ENCODE peak calls at places on chromosomes 4 and X, in six cellular contexts. F is IMR-90, I is H9, V is neuronal stem cell, Z is mesenchymal stem cell, P is H1. R is an unnamed sample.

GRCh38 chr4:25823632-25824031 is 39.2 kb downstream of the SEL1L3 start:
- DNase-seq in F (no peak), I (no peak), V (no peak), Z (no peak), P (no peak), R (no peak)

GRCh38 chr4:16727218-16727617 is 171.2 kb downstream of the LDB2 start:
- DNase-seq in F (no peak), I (no peak), V (no peak), Z (no peak), P (no peak), R (no peak)

GRCh38 chr4:15020502-15021286 is 18.4 kb downstream of the CPEB2 start:
- DNase-seq in F (no peak), I (no peak), V (no peak), Z (no peak), P (no peak), R (no peak)

GRCh38 chr4:65669008-65669971 is 999 bp downstream of the EPHA5 start:
- DNase-seq in F (no peak), I (peak), V (peak), Z (peak), P (peak), R (peak)

GRCh38 chr4:81571105-81571504 is 99.4 kb upstream of the RASGEF1B start:
- DNase-seq in F (no peak), I (no peak), V (no peak), Z (no peak), P (no peak), R (no peak)

GRCh38 chr4:152095701-152096070 is 334.9 kb upstream of the GATB start:
- DNase-seq in F (no peak), I (no peak), V (no peak), Z (peak), P (no peak), R (no peak)

GRCh38 chr4:185734214-185734613 is 77.8 kb downstream of the SORBS2 start:
- DNase-seq in F (no peak), I (no peak), V (no peak), Z (no peak), P (no peak), R (no peak)

GRCh38 chrX:100663651-100664050 is 19.7 kb downstream of the SRPX2 start:
- DNase-seq in F (no peak), I (no peak), V (no peak), Z (no peak), P (no peak), R (no peak)

GRCh38 chrX:53377464-53377863 is 45.0 kb downstream of the SMC1A start:
- DNase-seq in F (no peak), I (no peak), V (no peak), Z (no peak), P (no peak), R (no peak)

GRCh38 chr4:64271601-64272081 is 137.6 kb downstream of the TECRL start:
- DNase-seq in F (no peak), I (peak), V (no peak), Z (no peak), P (no peak), R (no peak)

GRCh38 chr4:42268824-42269223 is 116.4 kb upstream of the BEND4 start:
- DNase-seq in F (no peak), I (no peak), V (no peak), Z (no peak), P (no peak), R (no peak)

GRCh38 chr4:165031436-165032211 is at the start of gene TRIM60:
- DNase-seq in F (no peak), I (no peak), V (no peak), Z (no peak), P (no peak), R (no peak)

GRCh38 chr4:97367878-97368277 is 775.4 kb downstream of the STPG2 start:
- DNase-seq in F (no peak), I (no peak), V (no peak), Z (no peak), P (no peak), R (no peak)

GRCh38 chr4:83071116-83071515 is 36.1 kb downstream of the COPS4 start:
- DNase-seq in F (peak), I (no peak), V (no peak), Z (peak), P (no peak), R (no peak)

GRCh38 chr4:123892368-123892961 is 495.9 kb downstream of the SPRY1 start:
- DNase-seq in F (peak), I (no peak), V (no peak), Z (peak), P (no peak), R (no peak)

GRCh38 chr4:122710434-122711308 is 21.8 kb upstream of the BBS12 start:
- DNase-seq in F (peak), I (no peak), V (no peak), Z (no peak), P (no peak), R (no peak)

GRCh38 chrX:139831689-139832456 is 101.0 kb downstream of the ATP11C start:
- DNase-seq in F (peak), I (no peak), V (no peak), Z (peak), P (no peak), R (peak)

GRCh38 chr4:114941522-114941921 is 171.9 kb downstream of the NDST4 start:
- DNase-seq in F (no peak), I (no peak), V (no peak), Z (no peak), P (no peak), R (no peak)

GRCh38 chr4:14743172-14743571 is 259.1 kb upstream of the CPEB2 start:
- DNase-seq in F (no peak), I (no peak), V (no peak), Z (no peak), P (no peak), R (no peak)

GRCh38 chr4:30962949-30963348 is 242.8 kb downstream of the PCDH7 start:
- DNase-seq in F (peak), I (no peak), V (no peak), Z (peak), P (no peak), R (peak)

GRCh38 chr4:115376866-115377265 is 263.4 kb upstream of the NDST4 start:
- DNase-seq in F (no peak), I (no peak), V (no peak), Z (no peak), P (no peak), R (no peak)

GRCh38 chr4:186807131-186807530 is 83.5 kb upstream of the FAT1 start:
- DNase-seq in F (no peak), I (no peak), V (no peak), Z (no peak), P (no peak), R (no peak)

GRCh38 chrX:50707376-50707775 is 106.6 kb downstream of the SHROOM4 start:
- DNase-seq in F (no peak), I (no peak), V (no peak), Z (no peak), P (no peak), R (no peak)

GRCh38 chrX:29858714-29859113 is 356.6 kb upstream of the MAGEB2 start:
- DNase-seq in F (peak), I (no peak), V (no peak), Z (no peak), P (no peak), R (no peak)

GRCh38 chrX:17242470-17242869 is 132.5 kb upstream of the NHS start:
- DNase-seq in F (peak), I (no peak), V (peak), Z (peak), P (peak), R (peak)

GRCh38 chr4:26624042-26624441 is 40.2 kb downstream of the TBC1D19 start:
- DNase-seq in F (no peak), I (no peak), V (no peak), Z (peak), P (no peak), R (no peak)

GRCh38 chr4:166498541-166498940 is 625.5 kb downstream of the TLL1 start:
- DNase-seq in F (no peak), I (no peak), V (no peak), Z (peak), P (no peak), R (no peak)

GRCh38 chr4:70838400-70838971 is 1.2 kb downstream of the GRSF1 start:
- DNase-seq in F (peak), I (no peak), V (no peak), Z (peak), P (no peak), R (peak)

GRCh38 chrX:73850124-73851013 is 287.4 kb downstream of the CHIC1 start:
- DNase-seq in F (peak), I (no peak), V (no peak), Z (no peak), P (no peak), R (peak)

GRCh38 chr4:7156273-7157139 is 35.8 kb upstream of the SORCS2 start:
- DNase-seq in F (peak), I (peak), V (peak), Z (peak), P (peak), R (peak)

GRCh38 chrX:16123222-16123786 is at the start of gene GRPR:
- DNase-seq in F (peak), I (peak), V (peak), Z (peak), P (peak), R (peak)

GRCh38 chr4:185082549-185082948 is 60.5 kb upstream of the SLC25A4 start:
- DNase-seq in F (no peak), I (no peak), V (no peak), Z (no peak), P (no peak), R (no peak)

GRCh38 chr4:9771069-9771468 is 10.4 kb upstream of the DRD5 start:
- DNase-seq in F (no peak), I (no peak), V (no peak), Z (no peak), P (no peak), R (no peak)

GRCh38 chr4:177802149-177802548 is 359.9 kb upstream of the AGA start:
- DNase-seq in F (no peak), I (no peak), V (no peak), Z (no peak), P (no peak), R (peak)

GRCh38 chrX:154890990-154891639 is 5.0 kb downstream of the F8A1 start:
- DNase-seq in F (no peak), I (no peak), V (no peak), Z (no peak), P (no peak), R (no peak)

GRCh38 chrX:71367396-71367795 is 1.2 kb downstream of the TAF1 start:
- DNase-seq in F (no peak), I (no peak), V (no peak), Z (no peak), P (no peak), R (peak)

GRCh38 chr4:74715731-74716435 is 78.4 kb downstream of the BTC start:
- DNase-seq in F (no peak), I (no peak), V (no peak), Z (no peak), P (no peak), R (no peak)

GRCh38 chrX:3697701-3698279 is 15.7 kb downstream of the PRKX start:
- DNase-seq in F (peak), I (no peak), V (peak), Z (peak), P (no peak), R (peak)

GRCh38 chr4:39102297-39102696 is 40.3 kb downstream of the KLHL5 start:
- DNase-seq in F (no peak), I (no peak), V (no peak), Z (no peak), P (no peak), R (no peak)

GRCh38 chrX:107684956-107685385 is 56.7 kb downstream of the PRPS1 start:
- DNase-seq in F (no peak), I (peak), V (no peak), Z (peak), P (no peak), R (peak)

DNA sequence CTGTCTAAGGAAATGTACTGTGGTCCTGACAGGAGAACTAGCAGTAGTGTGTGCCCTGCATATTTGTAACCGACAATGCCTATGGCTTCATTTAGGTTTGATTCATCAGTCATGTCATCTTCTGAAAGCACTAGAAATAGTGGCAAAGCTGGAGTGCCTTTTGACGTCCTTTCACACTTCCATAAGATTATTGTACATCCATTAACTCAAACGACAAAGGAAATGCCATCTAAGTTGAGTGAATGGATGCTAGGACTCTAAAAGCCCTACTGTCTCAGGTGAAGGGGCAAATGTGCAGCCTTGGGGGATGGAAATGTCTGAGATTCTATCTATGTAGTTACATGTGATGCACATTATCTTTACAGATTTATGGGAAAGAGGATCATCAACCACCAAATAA is 1473.6 kb downstream of the STIM2 start:
- DNase-seq in F (no peak), I (no peak), V (no peak), Z (no peak), P (no peak), R (no peak)
- H2BK15ac ChIP-seq in F (no peak), I (no peak), V (no peak), Z (no peak), P (no peak), R (no peak)

DNA sequence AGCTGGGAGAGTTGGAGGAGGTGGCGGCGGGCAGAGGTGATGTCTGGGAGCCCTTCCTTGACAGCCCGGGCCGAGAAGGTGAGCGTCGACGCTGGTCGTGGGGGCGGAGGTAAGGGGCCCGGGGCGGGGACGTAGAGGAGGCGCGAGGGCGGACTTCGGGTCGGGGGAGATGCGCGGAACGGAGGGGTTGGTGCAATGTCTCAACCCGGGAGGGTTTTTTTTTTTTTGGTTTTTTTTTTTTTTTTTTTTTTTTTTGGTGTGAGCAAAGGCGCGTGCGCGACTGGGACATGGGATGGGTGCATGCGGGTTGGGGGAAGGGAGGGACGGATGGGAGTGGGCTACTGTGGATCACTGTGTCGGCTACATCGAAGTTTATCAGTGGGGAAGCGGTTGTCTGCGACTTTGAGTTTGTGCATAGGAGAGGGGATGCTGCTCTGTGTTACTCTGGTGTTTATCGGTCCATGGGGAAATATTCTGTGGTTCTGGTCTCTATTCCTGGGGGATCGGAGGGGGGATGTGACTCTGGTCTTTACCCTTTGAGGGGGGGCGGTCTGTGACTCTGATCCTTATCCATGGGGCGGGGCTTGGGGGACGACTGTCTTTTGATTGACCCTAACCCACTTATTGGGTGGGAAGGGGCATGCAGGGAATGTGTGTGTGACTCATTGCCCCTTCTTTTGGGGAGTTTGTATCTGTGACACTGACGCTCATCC is 543 bp downstream of the RBM10 start:
- DNase-seq in F (no peak), I (no peak), V (no peak), Z (no peak), P (no peak), R (no peak)
- H2AK5ac ChIP-seq in F (peak), I (no peak), V (no peak), Z (no peak), P (no peak), R (no peak)

GRCh38 chr4:173591760-173592159 is 61.7 kb upstream of the HAND2 start:
- DNase-seq in F (no peak), I (no peak), V (no peak), Z (no peak), P (no peak), R (peak)
- H2BK15ac ChIP-seq in F (no peak), I (no peak), V (no peak), Z (no peak), P (no peak), R (no peak)

GRCh38 chrX:19625612-19626011 is 110.3 kb upstream of the MAP3K15 start:
- DNase-seq in F (no peak), I (no peak), V (no peak), Z (peak), P (no peak), R (peak)
- H2AK5ac ChIP-seq in F (no peak), I (no peak), V (no peak), Z (no peak), P (no peak), R (no peak)

GRCh38 chr4:142781114-142781513 is 65.0 kb downstream of the INPP4B start:
- DNase-seq in F (peak), I (no peak), V (no peak), Z (no peak), P (no peak), R (no peak)

GRCh38 chr4:142778908-142779307 is 67.2 kb downstream of the INPP4B start:
- DNase-seq in F (peak), I (no peak), V (no peak), Z (no peak), P (no peak), R (no peak)

GRCh38 chr4:142773505-142773904 is 72.6 kb downstream of the INPP4B start:
- DNase-seq in F (no peak), I (no peak), V (no peak), Z (no peak), P (no peak), R (no peak)

GRCh38 chr4:142777045-142777743 is 68.9 kb downstream of the INPP4B start:
- DNase-seq in F (no peak), I (no peak), V (no peak), Z (no peak), P (no peak), R (peak)

GRCh38 chr4:142778430-142778829 is 67.7 kb downstream of the INPP4B start:
- DNase-seq in F (peak), I (no peak), V (no peak), Z (no peak), P (no peak), R (no peak)
- H2BK15ac ChIP-seq in F (no peak), I (no peak), V (no peak), Z (no peak), P (no peak), R (no peak)